ENCODE peak calls at places on chromosomes 2 and 18, in six cellular contexts. One of them, this sample, is unnamed.

GRCh38 chr2:224598669-224599068 is 13.5 kb upstream of the CUL3 start:
- DNase-seq in GM12878: no peak
- DNase-seq in HepG2: no peak
- DNase-seq in K562: no peak
- DNase-seq in H1: no peak
- DNase-seq in GM12891: no peak
- DNase-seq in this sample: no peak

GRCh38 chr18:24544949-24545348 is 84.5 kb downstream of the HRH4 start:
- DNase-seq in GM12878: no peak
- DNase-seq in HepG2: no peak
- DNase-seq in K562: no peak
- DNase-seq in H1: no peak
- DNase-seq in GM12891: no peak
- DNase-seq in this sample: no peak

GRCh38 chr2:202016579-202017227 is 17.0 kb upstream of the FZD7 start:
- DNase-seq in GM12878: no peak
- DNase-seq in HepG2: no peak
- DNase-seq in K562: no peak
- DNase-seq in H1: no peak
- DNase-seq in GM12891: no peak
- DNase-seq in this sample: no peak

GRCh38 chr18:74281011-74281638 is 10.6 kb downstream of the CYB5A start:
- DNase-seq in GM12878: no peak
- DNase-seq in HepG2: no peak
- DNase-seq in K562: no peak
- DNase-seq in H1: no peak
- DNase-seq in GM12891: no peak
- DNase-seq in this sample: no peak

GRCh38 chr18:8525692-8526091 is 83.5 kb upstream of the RAB12 start:
- DNase-seq in GM12878: no peak
- DNase-seq in HepG2: peak
- DNase-seq in K562: peak
- DNase-seq in H1: peak
- DNase-seq in GM12891: no peak
- DNase-seq in this sample: no peak

GRCh38 chr2:168210898-168211570 is 36.4 kb downstream of the STK39 start:
- DNase-seq in GM12878: no peak
- DNase-seq in HepG2: peak
- DNase-seq in K562: no peak
- DNase-seq in H1: no peak
- DNase-seq in GM12891: no peak
- DNase-seq in this sample: no peak

GRCh38 chr18:2970762-2971659 is 41.9 kb downstream of the LPIN2 start:
- DNase-seq in GM12878: no peak
- DNase-seq in HepG2: no peak
- DNase-seq in K562: no peak
- DNase-seq in H1: no peak
- DNase-seq in GM12891: no peak
- DNase-seq in this sample: no peak

GRCh38 chr2:27370816-27371620 is 602 bp downstream of the SNX17 start:
- DNase-seq in GM12878: peak
- DNase-seq in HepG2: no peak
- DNase-seq in K562: peak
- DNase-seq in H1: no peak
- DNase-seq in GM12891: peak
- DNase-seq in this sample: no peak

GRCh38 chr2:43522177-43522576 is 73.7 kb downstream of the THADA start:
- DNase-seq in GM12878: no peak
- DNase-seq in HepG2: no peak
- DNase-seq in K562: no peak
- DNase-seq in H1: no peak
- DNase-seq in GM12891: no peak
- DNase-seq in this sample: no peak

GRCh38 chr2:233718552-233718951 is at the start of gene UGT1A4:
- DNase-seq in GM12878: no peak
- DNase-seq in HepG2: no peak
- DNase-seq in K562: no peak
- DNase-seq in H1: no peak
- DNase-seq in GM12891: no peak
- DNase-seq in this sample: no peak

GRCh38 chr2:176130917-176131616 is 1.6 kb downstream of the HOXD8 start:
- DNase-seq in GM12878: no peak
- DNase-seq in HepG2: no peak
- DNase-seq in K562: no peak
- DNase-seq in H1: no peak
- DNase-seq in GM12891: no peak
- DNase-seq in this sample: no peak

GRCh38 chr2:184371641-184372040 is 226.7 kb upstream of the ZNF804A start:
- DNase-seq in GM12878: no peak
- DNase-seq in HepG2: no peak
- DNase-seq in K562: no peak
- DNase-seq in H1: no peak
- DNase-seq in GM12891: no peak
- DNase-seq in this sample: no peak

GRCh38 chr2:233055362-233055761 is 4.8 kb upstream of the INPP5D start:
- DNase-seq in GM12878: no peak
- DNase-seq in HepG2: no peak
- DNase-seq in K562: no peak
- DNase-seq in H1: no peak
- DNase-seq in GM12891: no peak
- DNase-seq in this sample: no peak

GRCh38 chr18:61893971-61894750 is 1.4 kb upstream of the RNF152 start:
- DNase-seq in GM12878: no peak
- DNase-seq in HepG2: peak
- DNase-seq in K562: peak
- DNase-seq in H1: peak
- DNase-seq in GM12891: peak
- DNase-seq in this sample: peak

GRCh38 chr2:152263902-152264301 is 71.1 kb upstream of the FMNL2 start:
- DNase-seq in GM12878: no peak
- DNase-seq in HepG2: no peak
- DNase-seq in K562: no peak
- DNase-seq in H1: no peak
- DNase-seq in GM12891: no peak
- DNase-seq in this sample: no peak

GRCh38 chr18:74282359-74283254 is 9.2 kb downstream of the CYB5A start:
- DNase-seq in GM12878: no peak
- DNase-seq in HepG2: peak
- DNase-seq in K562: no peak
- DNase-seq in H1: no peak
- DNase-seq in GM12891: no peak
- DNase-seq in this sample: no peak

GRCh38 chr2:42809131-42809875 is 16.9 kb upstream of the HAAO start:
- DNase-seq in GM12878: no peak
- DNase-seq in HepG2: no peak
- DNase-seq in K562: no peak
- DNase-seq in H1: no peak
- DNase-seq in GM12891: no peak
- DNase-seq in this sample: no peak

GRCh38 chr2:234091883-234092282 is 41.4 kb downstream of the SPP2 start:
- DNase-seq in GM12878: no peak
- DNase-seq in HepG2: no peak
- DNase-seq in K562: no peak
- DNase-seq in H1: no peak
- DNase-seq in GM12891: no peak
- DNase-seq in this sample: no peak

GRCh38 chr2:137228566-137228965 is 463.2 kb downstream of the THSD7B start:
- DNase-seq in GM12878: no peak
- DNase-seq in HepG2: no peak
- DNase-seq in K562: no peak
- DNase-seq in H1: no peak
- DNase-seq in GM12891: no peak
- DNase-seq in this sample: no peak

GRCh38 chr2:202014328-202015034 is 19.2 kb upstream of the FZD7 start:
- DNase-seq in GM12878: no peak
- DNase-seq in HepG2: no peak
- DNase-seq in K562: no peak
- DNase-seq in H1: no peak
- DNase-seq in GM12891: no peak
- DNase-seq in this sample: no peak

GRCh38 chr2:238515411-238515810 is 88.7 kb downstream of the ASB1 start:
- DNase-seq in GM12878: no peak
- DNase-seq in HepG2: no peak
- DNase-seq in K562: no peak
- DNase-seq in H1: no peak
- DNase-seq in GM12891: no peak
- DNase-seq in this sample: no peak

GRCh38 chr2:141654311-141654710 is 476.5 kb downstream of the LRP1B start:
- DNase-seq in GM12878: no peak
- DNase-seq in HepG2: no peak
- DNase-seq in K562: no peak
- DNase-seq in H1: no peak
- DNase-seq in GM12891: no peak
- DNase-seq in this sample: no peak

GRCh38 chr2:106963156-106963555 is 77.2 kb upstream of the ST6GAL2 start:
- DNase-seq in GM12878: no peak
- DNase-seq in HepG2: no peak
- DNase-seq in K562: no peak
- DNase-seq in H1: no peak
- DNase-seq in GM12891: no peak
- DNase-seq in this sample: no peak

GRCh38 chr18:47930086-47930843 is at the start of gene SMAD2:
- DNase-seq in GM12878: no peak
- DNase-seq in HepG2: peak
- DNase-seq in K562: peak
- DNase-seq in H1: peak
- DNase-seq in GM12891: peak
- DNase-seq in this sample: peak
- TF ChIP-seq POLR2AphosphoS5 in GM12878: no peak
- TF ChIP-seq POLR2AphosphoS5 in HepG2: peak
- TF ChIP-seq POLR2AphosphoS5 in K562: no peak
- TF ChIP-seq POLR2AphosphoS5 in H1: peak
- TF ChIP-seq POLR2AphosphoS5 in GM12891: no peak
- TF ChIP-seq POLR2AphosphoS5 in this sample: peak

GRCh38 chr2:99340669-99341236 is 3.6 kb downstream of the EIF5B start:
- DNase-seq in GM12878: no peak
- DNase-seq in HepG2: peak
- DNase-seq in K562: no peak
- DNase-seq in H1: no peak
- DNase-seq in GM12891: no peak
- DNase-seq in this sample: no peak

GRCh38 chr2:99336780-99337163 is 417 bp upstream of the EIF5B start:
- DNase-seq in GM12878: no peak
- DNase-seq in HepG2: no peak
- DNase-seq in K562: no peak
- DNase-seq in H1: no peak
- DNase-seq in GM12891: no peak
- DNase-seq in this sample: no peak

GRCh38 chr2:99335911-99336779 is at the start of gene TXNDC9:
- DNase-seq in GM12878: peak
- DNase-seq in HepG2: peak
- DNase-seq in K562: peak
- DNase-seq in H1: peak
- DNase-seq in GM12891: peak
- DNase-seq in this sample: peak

GRCh38 chr2:99337931-99338580 is 867 bp downstream of the EIF5B start:
- DNase-seq in GM12878: no peak
- DNase-seq in HepG2: peak
- DNase-seq in K562: no peak
- DNase-seq in H1: no peak
- DNase-seq in GM12891: no peak
- DNase-seq in this sample: no peak

DNA sequence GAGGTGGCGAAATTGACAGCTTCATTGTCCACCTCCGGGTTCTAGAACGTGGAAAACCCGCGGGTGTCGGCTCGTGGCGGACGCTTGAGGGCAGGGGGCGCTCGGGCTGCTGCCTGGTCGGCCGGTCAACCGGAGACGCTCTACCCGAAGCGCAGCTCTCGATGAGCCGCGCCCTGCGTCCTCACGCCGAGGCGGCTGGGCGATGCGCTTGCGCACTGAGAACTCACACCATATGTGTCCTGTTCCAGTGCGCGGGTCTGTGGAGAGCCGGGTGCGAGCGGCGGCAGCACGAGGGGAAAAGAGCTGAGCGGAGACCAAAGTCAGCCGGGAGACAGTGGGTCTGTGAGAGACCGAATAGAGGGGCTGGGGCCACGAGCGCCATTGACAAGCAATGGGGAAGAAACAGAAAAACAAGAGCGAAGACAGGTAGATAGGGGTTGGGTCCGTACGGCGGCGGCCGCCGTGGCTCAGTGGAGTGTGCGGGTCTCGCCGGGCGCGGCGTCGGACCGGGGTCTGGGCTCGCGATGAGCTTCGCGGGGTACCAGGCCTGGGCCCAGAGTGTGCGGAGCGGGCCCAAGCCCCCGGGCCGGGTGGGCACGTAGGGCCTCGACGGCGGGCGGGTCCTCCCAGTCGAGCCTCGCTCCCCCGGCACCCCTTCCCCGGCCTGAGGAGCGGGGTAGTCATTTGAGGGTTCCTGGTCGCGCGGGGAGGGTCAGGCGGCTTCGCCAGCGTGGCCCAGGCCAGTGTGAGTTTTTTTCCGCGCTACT is at the start of gene EIF5B:
- DNase-seq in GM12878: peak
- DNase-seq in HepG2: peak
- DNase-seq in K562: peak
- DNase-seq in H1: peak
- DNase-seq in GM12891: peak
- DNase-seq in this sample: peak
- TF ChIP-seq POLR2A in GM12878: peak
- TF ChIP-seq POLR2A in HepG2: peak
- TF ChIP-seq POLR2A in K562: peak
- TF ChIP-seq POLR2A in H1: no peak
- TF ChIP-seq POLR2A in GM12891: peak
- TF ChIP-seq POLR2A in this sample: peak

DNA sequence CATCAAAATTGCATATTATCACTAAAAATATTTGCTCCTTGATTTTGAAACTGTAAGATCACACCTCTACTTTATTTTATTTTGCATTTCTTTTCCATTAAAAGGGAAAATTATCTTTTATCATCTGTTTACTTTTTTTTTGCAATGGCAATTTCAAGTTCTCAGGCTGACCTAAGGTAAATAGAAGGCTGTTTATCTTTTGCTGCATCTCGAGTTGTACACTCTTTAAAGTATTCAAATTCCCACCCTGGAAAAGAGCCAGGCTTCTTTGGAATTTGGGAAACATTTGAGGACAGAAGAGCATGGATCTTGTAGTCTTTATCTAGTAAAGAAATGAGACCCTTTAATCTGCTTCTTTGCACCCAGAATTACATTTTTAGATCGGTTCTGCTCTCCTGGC is 645.7 kb downstream of the SLC4A3 start:
- DNase-seq in GM12878: no peak
- DNase-seq in HepG2: no peak
- DNase-seq in K562: no peak
- DNase-seq in H1: no peak
- DNase-seq in GM12891: no peak
- DNase-seq in this sample: no peak
- TF ChIP-seq TAF1 in GM12878: no peak
- TF ChIP-seq TAF1 in HepG2: no peak
- TF ChIP-seq TAF1 in K562: no peak
- TF ChIP-seq TAF1 in H1: no peak
- TF ChIP-seq TAF1 in GM12891: no peak
- TF ChIP-seq TAF1 in this sample: no peak

DNA sequence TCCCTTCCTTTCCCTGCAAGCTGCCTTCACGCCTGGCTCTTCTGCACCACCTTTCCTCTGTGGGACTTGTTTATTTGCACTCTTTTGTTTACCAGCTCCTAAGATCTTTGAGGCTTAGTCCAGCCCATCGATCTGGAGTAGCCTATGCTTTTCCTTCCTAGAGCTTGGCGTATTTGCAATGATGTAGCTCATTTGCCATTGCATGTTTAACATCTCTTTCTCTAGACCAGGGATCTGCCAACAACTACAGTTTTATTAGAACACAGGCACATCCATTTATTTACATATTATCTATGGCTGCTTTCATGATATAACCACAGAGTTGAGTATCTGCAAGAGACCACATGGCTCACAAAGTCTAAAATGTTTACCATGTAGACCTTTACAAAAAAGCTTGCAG is 150.4 kb downstream of the RAPGEF4 start:
- DNase-seq in GM12878: no peak
- DNase-seq in HepG2: no peak
- DNase-seq in K562: no peak
- DNase-seq in H1: no peak
- DNase-seq in GM12891: no peak
- DNase-seq in this sample: no peak
- TF ChIP-seq POLR2AphosphoS5 in GM12878: no peak
- TF ChIP-seq POLR2AphosphoS5 in HepG2: no peak
- TF ChIP-seq POLR2AphosphoS5 in K562: no peak
- TF ChIP-seq POLR2AphosphoS5 in H1: no peak
- TF ChIP-seq POLR2AphosphoS5 in GM12891: no peak
- TF ChIP-seq POLR2AphosphoS5 in this sample: no peak

This sample was measured in GM12892.